ENCODE peak calls at places on chromosomes 4 and X, in seven cellular contexts. N is pancreas; H is heart left ventricle; S is AG04449; M is uterus; O is CD4-positive, alpha-beta memory T cell; Q is mammary epithelial cell. I is an unnamed sample.
A peak's percentile ranks its signal among the peaks of the same experiment; 100 is the strongest.

GRCh38 chr4:38904090-38904666 is 36.6 kb downstream of the FAM114A1 start:
- DNase-seq in O (no peak), M (no peak), N (no peak), S (no peak), Q (no peak), H (no peak), I (no peak)

GRCh38 chrX:69103539-69103938 is 61.7 kb downstream of the PJA1 start:
- DNase-seq in N (no peak), S (no peak), M (no peak), O (no peak), Q (no peak), H (no peak), I (no peak)

GRCh38 chrX:98057176-98057575 is 1173.5 kb downstream of the RPA4 start:
- DNase-seq in S (no peak), Q (no peak), N (no peak), M (no peak), O (no peak), H (no peak), I (no peak)

GRCh38 chrX:114712466-114712865 is 128.6 kb downstream of the HTR2C start:
- DNase-seq in N (no peak), Q (no peak), S (no peak), M (no peak), O (no peak), H (no peak), I (no peak)

GRCh38 chr4:86452323-86452995 is 92.6 kb upstream of the MAPK10 start:
- DNase-seq in Q (no peak), S (no peak), H (no peak), N (no peak), O (no peak), M (peak; percentile 58), I (peak; percentile 12)

GRCh38 chr4:38868055-38868965 is 704 bp downstream of the FAM114A1 start:
- DNase-seq in S (no peak), M (peak; percentile 58), H (peak; percentile 75), N (peak; percentile 72), O (no peak), Q (peak; percentile 23), I (peak; percentile 57)

GRCh38 chrX:114930227-114930626 is 87.2 kb downstream of the IL13RA2 start:
- DNase-seq in N (no peak), H (no peak), O (no peak), S (no peak), M (no peak), Q (peak; percentile 52), I (no peak)

GRCh38 chr4:99518883-99519282 is 8.1 kb downstream of the C4orf17 start:
- DNase-seq in H (no peak), M (no peak), N (no peak), Q (no peak), O (no peak), S (no peak), I (no peak)

GRCh38 chr4:83855044-83855443 is 319.1 kb downstream of the GPAT3 start:
- DNase-seq in H (no peak), S (peak; percentile 90), Q (peak; percentile 67), N (no peak), M (no peak), O (no peak), I (no peak)

GRCh38 chrX:57918750-57919436 is 8.6 kb upstream of the ZXDA start:
- DNase-seq in H (no peak), N (no peak), S (no peak), M (no peak), Q (no peak), O (peak; percentile 43), I (peak; percentile 23)

GRCh38 chr4:3346146-3346545 is 53.3 kb downstream of the RGS12 start:
- DNase-seq in Q (peak; percentile 66), S (peak; percentile 38), O (peak; percentile 57), N (no peak), H (no peak), M (peak; percentile 75), I (no peak)

GRCh38 chr4:87049508-87049907 is 114.7 kb downstream of the AFF1 start:
- DNase-seq in H (no peak), M (no peak), N (no peak), S (no peak), O (no peak), Q (no peak), I (no peak)

GRCh38 chr4:128332086-128332485 is 44.5 kb upstream of the PGRMC2 start:
- DNase-seq in Q (no peak), S (no peak), H (no peak), M (no peak), O (no peak), N (no peak), I (no peak)

GRCh38 chr4:7632341-7632740 is 197.6 kb upstream of the PSAPL1 start:
- DNase-seq in S (no peak), M (no peak), O (no peak), H (peak; percentile 60), Q (no peak), N (no peak), I (no peak)

GRCh38 chr4:6425336-6425735 is 47.1 kb downstream of the PPP2R2C start:
- DNase-seq in M (no peak), N (no peak), Q (no peak), S (no peak), H (no peak), O (no peak), I (no peak)

GRCh38 chr4:43133566-43133965 is 241.1 kb downstream of the GRXCR1 start:
- DNase-seq in O (no peak), Q (peak; percentile 17), S (no peak), H (no peak), N (no peak), M (no peak), I (no peak)

GRCh38 chr4:6357476-6357875 is 87.8 kb downstream of the WFS1 start:
- DNase-seq in N (no peak), O (no peak), S (no peak), H (peak; percentile 28), M (no peak), Q (no peak), I (no peak)

GRCh38 chrX:40084471-40084870 is 13.3 kb downstream of the BCOR start:
- DNase-seq in N (no peak), M (no peak), Q (no peak), S (no peak), O (no peak), H (no peak), I (no peak)
- H3K4me3 ChIP-seq in N (no peak overlapping the region), M (no peak overlapping the region), Q (no peak overlapping the region), S (no peak overlapping the region), O (no peak overlapping the region), H (no peak overlapping the region), I (no peak overlapping the region)

GRCh38 chr4:89904524-89904923 is 9.9 kb downstream of the MMRN1 start:
- DNase-seq in H (no peak), M (no peak), N (no peak), Q (no peak), S (no peak), O (no peak), I (no peak)

GRCh38 chr4:89906787-89907521 is 12.3 kb downstream of the MMRN1 start:
- DNase-seq in H (no peak), S (no peak), Q (no peak), N (no peak), O (no peak), M (no peak), I (no peak)

DNA sequence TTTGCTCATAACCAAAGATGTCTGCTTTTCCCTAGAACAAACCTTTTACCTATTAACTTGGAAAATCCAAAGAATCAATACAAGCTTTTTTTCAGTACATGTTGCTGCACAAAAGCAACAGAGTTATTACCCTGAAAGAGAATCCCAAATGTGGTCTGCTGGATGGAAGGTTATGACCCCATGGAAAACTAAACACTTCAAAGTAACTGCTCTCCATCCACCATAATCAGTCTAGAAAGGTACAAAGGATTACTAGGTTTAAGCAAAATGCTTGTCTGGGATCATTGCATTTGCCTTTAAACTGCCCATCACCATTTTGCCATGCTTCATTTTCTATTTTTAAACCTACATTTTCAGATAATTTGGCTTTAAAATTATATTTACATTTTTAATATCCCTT is 11.7 kb downstream of the MMRN1 start:
- DNase-seq in H (no peak), S (no peak), O (no peak), M (no peak), N (no peak), Q (no peak), I (no peak)
- H3K4me3 ChIP-seq in H (no peak overlapping the region), S (no peak overlapping the region), O (no peak overlapping the region), M (no peak overlapping the region), N (no peak overlapping the region), Q (no peak overlapping the region), I (no peak overlapping the region)

GRCh38 chrX:28586291-28586690 is 955 bp upstream of the IL1RAPL1 start:
- DNase-seq in S (no peak), Q (no peak), H (no peak), O (no peak), M (no peak), N (no peak), I (peak; percentile 15)

GRCh38 chrX:28584025-28584424 is 3.2 kb upstream of the IL1RAPL1 start:
- DNase-seq in N (no peak), O (no peak), H (no peak), S (no peak), M (no peak), Q (no peak), I (no peak)

GRCh38 chrX:28582494-28582893 is 4.8 kb upstream of the IL1RAPL1 start:
- DNase-seq in H (no peak), O (no peak), S (no peak), N (no peak), M (no peak), Q (no peak), I (no peak)

GRCh38 chrX:28586891-28587635 is at the start of gene IL1RAPL1:
- DNase-seq in N (no peak), H (no peak), M (no peak), Q (peak; percentile 8), S (no peak), O (no peak), I (no peak)

DNA sequence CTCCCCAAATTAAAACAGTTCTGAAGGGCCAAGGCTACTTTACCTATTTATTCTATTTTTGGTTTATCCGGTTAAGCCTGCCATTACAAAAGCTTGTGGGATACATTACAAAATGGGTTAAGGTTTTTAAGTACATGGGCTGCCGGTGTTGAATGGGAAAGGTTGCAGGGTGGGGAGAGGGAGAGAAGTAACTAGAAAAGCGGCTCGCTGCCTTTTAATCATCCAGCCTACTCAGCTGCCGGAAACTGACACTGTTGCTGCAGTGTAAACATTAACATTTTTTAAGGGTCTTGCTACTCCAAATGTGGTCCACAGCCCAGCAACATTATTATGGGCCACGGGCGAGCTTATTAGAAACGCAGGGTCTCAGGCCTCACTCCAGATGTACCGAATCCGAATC is 1.5 kb upstream of the IL1RAPL1 start:
- DNase-seq in H (no peak), O (no peak), S (no peak), Q (no peak), N (no peak), M (no peak), I (no peak)
- H3K4me3 ChIP-seq in H (peak overlapping the region; percentile 65), O (no peak overlapping the region), S (no peak overlapping the region), Q (no peak overlapping the region), N (no peak overlapping the region), M (no peak overlapping the region), I (peak overlapping the region; percentile 34)

GRCh38 chrX:150362599-150363481 is at the start of gene MAMLD1:
- DNase-seq in M (peak; percentile 75), N (peak; percentile 79), H (peak; percentile 80), O (peak; percentile 63), Q (peak; percentile 73), S (no peak), I (peak; percentile 68)

GRCh38 chrX:150365051-150365952 is 2.2 kb downstream of the MAMLD1 start:
- DNase-seq in N (peak; percentile 93), H (peak; percentile 88), O (peak; percentile 60), Q (peak; percentile 42), M (peak; percentile 68), S (no peak), I (peak; percentile 68)

GRCh38 chrX:150363561-150364346 is 637 bp downstream of the MAMLD1 start:
- DNase-seq in S (no peak), Q (peak; percentile 45), H (peak; percentile 62), O (peak; percentile 7), M (no peak), N (peak; percentile 69), I (peak; percentile 6)

GRCh38 chrX:150365953-150366911 is 3.1 kb downstream of the MAMLD1 start:
- DNase-seq in H (peak; percentile 63), O (peak; percentile 3), M (peak; percentile 75), Q (peak; percentile 23), S (no peak), N (no peak), I (peak; percentile 36)

GRCh38 chrX:150364347-150365050 is 1.4 kb downstream of the MAMLD1 start:
- DNase-seq in M (no peak), H (no peak), N (peak; percentile 71), Q (peak; percentile 39), S (no peak), O (peak; percentile 31), I (peak; percentile 17)
- H3K4me3 ChIP-seq in M (peak overlapping the region; percentile 49), H (peak overlapping the region; percentile 86), N (peak overlapping the region; percentile 35), Q (peak overlapping the region; percentile 60), S (peak overlapping the region; percentile 70), O (peak overlapping the region; percentile 36), I (peak overlapping the region; percentile 61)

I was measured in heart right ventricle.